ENCODE peak calls at places on chromosomes 12 and 14, in seven cellular contexts. M is endothelial cell of umbilical vein, E is brain microvascular endothelial cell, F is H9, U is transverse colon, Z is RWPE2, I is WTC11. W is an unnamed sample.

GRCh38 chr12:51683763-51684357 is 92.8 kb downstream of the SCN8A start:
- DNase-seq in Z (no peak), F (no peak), M (peak), E (no peak), U (peak), I (no peak), W (no peak)

GRCh38 chr12:45727994-45728624 is 1.4 kb upstream of the ARID2 start:
- DNase-seq in U (no peak), E (no peak), M (no peak), I (no peak), F (no peak), Z (no peak), W (peak)

GRCh38 chr14:69045857-69046351 is 66.8 kb upstream of the ACTN1 start:
- DNase-seq in I (no peak), M (peak), Z (no peak), U (no peak), E (no peak), F (no peak), W (no peak)

GRCh38 chr12:110175201-110175600 is 51.0 kb downstream of the IFT81 start:
- DNase-seq in U (no peak), I (no peak), F (no peak), E (no peak), Z (no peak), M (no peak), W (no peak)

GRCh38 chr12:91920276-91920675 is 225.4 kb downstream of the BTG1 start:
- DNase-seq in F (no peak), U (no peak), E (peak), M (peak), I (no peak), Z (no peak), W (no peak)

GRCh38 chr12:62003217-62003616 is 257.0 kb upstream of the USP15 start:
- DNase-seq in Z (no peak), U (no peak), F (no peak), M (no peak), E (no peak), I (no peak), W (no peak)

GRCh38 chr12:127984386-127985055 is 282.4 kb upstream of the TMEM132C start:
- DNase-seq in U (no peak), Z (no peak), M (no peak), F (no peak), I (no peak), E (peak), W (no peak)

GRCh38 chr12:52501490-52501889 is 8.4 kb upstream of the KRT6A start:
- DNase-seq in F (no peak), E (no peak), M (no peak), Z (no peak), I (no peak), U (no peak), W (no peak)

GRCh38 chr12:121400332-121401139 is 618 bp downstream of the RNF34 start:
- DNase-seq in U (peak), M (peak), Z (peak), F (peak), E (peak), I (peak), W (peak)

GRCh38 chr12:106428379-106428778 is 70.8 kb downstream of the POLR3B start:
- DNase-seq in F (no peak), M (peak), U (no peak), E (no peak), Z (no peak), I (no peak), W (no peak)

GRCh38 chr12:93783827-93784226 is 106.7 kb downstream of the CRADD start:
- DNase-seq in Z (no peak), E (no peak), U (no peak), I (no peak), M (peak), F (no peak), W (no peak)

GRCh38 chr12:77644915-77645605 is 185.6 kb upstream of the NAV3 start:
- DNase-seq in F (no peak), U (no peak), Z (no peak), M (no peak), E (no peak), I (no peak), W (no peak)

GRCh38 chr12:18461738-18462137 is 200.4 kb downstream of the PIK3C2G start:
- DNase-seq in U (no peak), E (no peak), I (no peak), M (peak), Z (no peak), F (no peak), W (no peak)

GRCh38 chr12:18552829-18553228 is 185.0 kb downstream of the PLCZ1 start:
- DNase-seq in F (no peak), I (no peak), U (no peak), M (no peak), Z (no peak), E (no peak), W (no peak)

GRCh38 chr14:75821828-75822521 is 159.8 kb downstream of the TGFB3 start:
- DNase-seq in F (no peak), Z (no peak), E (no peak), M (no peak), U (no peak), I (no peak), W (no peak)

GRCh38 chr14:68448379-68448778 is 344.5 kb downstream of the ZFP36L1 start:
- DNase-seq in M (no peak), E (no peak), I (no peak), Z (no peak), U (no peak), F (no peak), W (no peak)

GRCh38 chr14:42911642-42912041 is 1305.0 kb downstream of the LRFN5 start:
- DNase-seq in Z (no peak), M (no peak), U (no peak), E (no peak), I (no peak), F (no peak), W (no peak)

GRCh38 chr12:47155457-47156166 is 75.9 kb upstream of the AMIGO2 start:
- DNase-seq in Z (no peak), F (no peak), U (no peak), M (no peak), I (no peak), E (peak), W (no peak)

GRCh38 chr12:84772281-84772680 is 140.3 kb downstream of the SLC6A15 start:
- DNase-seq in U (no peak), I (no peak), M (no peak), Z (no peak), E (no peak), F (no peak), W (no peak)

GRCh38 chr12:12592930-12593329 is 18.7 kb upstream of the CREBL2 start:
- DNase-seq in E (peak), U (no peak), I (no peak), Z (no peak), M (no peak), F (no peak), W (no peak)

GRCh38 chr12:98544741-98545140 is 29.4 kb downstream of the TMPO start:
- DNase-seq in E (no peak), Z (no peak), F (no peak), U (no peak), I (no peak), M (no peak), W (no peak)

GRCh38 chr14:61130512-61131260 is 149.6 kb downstream of the SLC38A6 start:
- DNase-seq in Z (no peak), U (no peak), M (no peak), F (no peak), E (no peak), I (no peak), W (no peak)

GRCh38 chr12:100077367-100077766 is 65.3 kb downstream of the BLTP3B start:
- DNase-seq in U (no peak), F (no peak), M (no peak), E (no peak), Z (no peak), I (no peak), W (no peak)

GRCh38 chr12:93624595-93625294 is 52.3 kb downstream of the SOCS2 start:
- DNase-seq in Z (no peak), E (peak), M (peak), I (no peak), F (peak), U (no peak), W (peak)

GRCh38 chr12:124861898-124862676 is 1.6 kb downstream of the SCARB1 start:
- DNase-seq in I (no peak), Z (no peak), F (no peak), M (no peak), E (no peak), U (no peak), W (no peak)

GRCh38 chr12:124862768-124863408 is 776 bp downstream of the SCARB1 start:
- DNase-seq in E (peak), U (peak), I (no peak), F (no peak), Z (no peak), M (peak), W (no peak)

GRCh38 chr12:124864326-124864752 is 675 bp upstream of the SCARB1 start:
- DNase-seq in Z (no peak), U (no peak), F (no peak), I (no peak), M (no peak), E (no peak), W (no peak)

GRCh38 chr12:124865728-124866127 is 2.1 kb upstream of the SCARB1 start:
- DNase-seq in M (no peak), Z (no peak), U (no peak), I (no peak), E (no peak), F (no peak), W (no peak)

GRCh38 chr12:124863409-124864325 is at the start of gene SCARB1:
- DNase-seq in M (peak), E (peak), I (peak), U (peak), F (peak), Z (peak), W (peak)
- TF ChIP-seq CTCF in M (peak), E (no peak), I (no peak), U (no peak), F (no peak), Z (no peak), W (no peak)

DNA sequence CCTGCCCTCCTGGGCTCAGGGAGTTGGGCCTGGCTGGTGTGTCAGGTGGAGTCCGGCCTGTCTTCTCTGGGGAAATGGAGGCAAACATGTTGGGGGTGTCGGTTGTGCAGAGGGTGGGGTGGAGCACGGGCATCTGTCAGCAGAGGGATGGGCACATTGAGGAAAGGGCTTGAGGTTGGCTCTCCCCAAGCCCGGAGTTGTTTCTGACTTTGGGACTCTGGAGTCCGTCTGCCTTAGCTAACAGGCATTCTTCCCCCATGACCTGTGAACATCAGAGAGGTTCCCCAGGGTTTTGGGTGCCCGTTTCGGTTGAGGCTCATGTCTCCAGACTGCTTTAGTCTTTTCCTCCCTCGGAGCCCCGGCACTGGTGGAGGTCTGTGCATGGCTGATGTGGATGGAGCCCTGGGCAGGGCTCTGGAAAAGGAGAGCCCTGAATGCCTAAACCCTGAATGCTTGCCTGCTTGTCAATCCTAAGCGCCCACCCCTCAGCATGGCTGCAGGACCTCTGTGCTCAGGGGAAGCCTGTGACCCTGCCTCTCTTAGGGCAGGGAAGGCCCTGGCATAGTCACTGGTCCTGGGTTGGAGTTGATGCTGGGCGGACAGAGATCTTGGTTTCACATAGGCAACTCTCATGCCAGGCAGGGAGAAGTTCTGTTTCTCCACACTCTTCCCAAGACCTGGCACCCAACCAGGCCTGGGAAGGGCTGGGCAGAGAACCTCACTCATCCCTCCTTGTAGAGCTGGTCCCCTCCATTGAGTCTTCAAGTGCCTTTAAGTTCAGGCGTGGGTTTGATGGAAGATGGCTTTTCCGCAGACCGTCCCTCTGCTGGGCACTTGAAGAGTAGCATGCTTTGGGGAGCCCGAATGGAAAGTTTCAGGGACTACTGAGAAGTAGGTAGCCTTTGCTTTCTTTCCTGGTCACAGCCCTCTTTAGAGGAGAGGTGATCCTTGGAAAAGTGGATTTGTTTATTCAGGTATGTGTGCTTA is 13.0 kb downstream of the NYNRIN start:
- DNase-seq in E (peak), F (peak), U (no peak), Z (no peak), I (peak), M (peak), W (peak)
- TF ChIP-seq CTCF in E (peak), F (peak), U (peak), Z (peak), I (peak), M (peak), W (peak)

GRCh38 chr12:79934309-79935020 is 432 bp downstream of the PPP1R12A start:
- DNase-seq in Z (peak), I (peak), E (peak), U (no peak), M (no peak), F (peak), W (peak)

GRCh38 chr12:79936670-79937069 is 1.8 kb upstream of the PPP1R12A start:
- DNase-seq in E (no peak), M (peak), F (no peak), Z (no peak), U (no peak), I (no peak), W (no peak)

GRCh38 chr12:79933580-79934264 is 1.2 kb downstream of the PPP1R12A start:
- DNase-seq in E (peak), I (no peak), U (peak), Z (no peak), M (peak), F (no peak), W (no peak)

GRCh38 chr12:79935624-79936040 is 735 bp upstream of the PPP1R12A start:
- DNase-seq in I (no peak), F (no peak), E (no peak), M (no peak), U (peak), Z (no peak), W (no peak)

DNA sequence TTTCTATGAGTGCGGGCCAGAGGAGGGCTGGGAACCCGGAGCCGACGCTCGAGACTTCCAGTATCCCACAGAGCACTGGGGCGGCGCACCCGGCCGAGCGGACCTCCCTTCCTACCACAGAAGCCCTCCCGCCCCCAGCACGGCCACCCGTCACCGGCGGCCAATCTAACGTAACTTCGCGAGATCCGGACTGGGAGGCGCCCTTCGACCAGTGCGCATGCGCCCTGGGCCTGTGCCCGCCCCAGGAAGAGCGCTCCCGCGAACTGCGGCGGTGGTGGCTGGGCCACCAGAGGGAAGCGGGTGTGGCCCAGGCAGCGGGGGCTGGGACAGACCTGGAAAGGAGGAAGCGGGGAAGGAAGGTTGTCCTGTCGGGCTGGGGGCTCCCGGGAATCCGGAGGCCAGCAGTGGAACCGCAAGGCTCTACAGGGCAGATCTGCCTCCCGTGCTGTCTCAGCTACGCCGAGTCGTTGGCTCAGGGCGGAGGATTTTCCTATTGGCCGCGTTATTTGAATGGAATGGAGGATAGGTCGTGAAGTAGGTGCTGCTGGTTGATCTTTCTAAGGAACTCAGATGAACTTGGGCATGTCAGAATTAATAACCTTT is at the start of gene PPP1R12A:
- DNase-seq in M (peak), I (peak), F (peak), E (peak), Z (peak), U (peak), W (peak)
- TF ChIP-seq CTCF in M (peak), I (no peak), F (no peak), E (peak), Z (no peak), U (peak), W (no peak)

DNA sequence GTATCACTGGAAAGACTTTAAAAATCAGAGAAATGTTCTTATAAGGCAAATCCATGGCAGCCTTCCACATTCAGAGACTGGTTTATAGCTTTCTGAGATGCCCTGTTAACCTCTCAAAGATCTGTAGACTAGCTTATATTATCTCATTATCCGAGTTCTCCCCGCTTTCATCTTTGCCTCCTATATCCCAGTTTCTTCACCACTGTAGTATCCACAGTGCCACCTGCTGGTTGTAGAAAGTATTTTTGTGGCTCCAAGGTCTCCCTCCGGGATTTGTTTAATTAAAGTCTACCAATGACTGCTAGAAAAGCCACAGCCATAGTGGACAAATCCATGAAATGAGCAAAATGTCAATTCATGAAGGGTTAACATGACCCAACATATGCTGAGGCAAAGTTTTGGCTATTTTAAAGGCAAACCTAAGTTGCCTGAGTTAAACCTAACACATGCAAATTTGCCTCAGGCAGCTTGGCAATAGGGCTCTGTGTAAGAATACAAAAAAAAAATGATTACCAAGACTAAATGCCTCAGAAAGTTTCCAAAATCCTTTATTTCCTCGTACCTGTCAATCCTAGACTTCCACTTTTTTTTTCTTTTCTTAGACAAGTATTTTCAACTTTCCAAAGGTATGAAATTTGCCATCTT is 218.8 kb upstream of the BMP4 start:
- DNase-seq in U (peak), F (peak), Z (no peak), M (peak), I (peak), E (peak), W (peak)
- TF ChIP-seq CTCF in U (peak), F (peak), Z (peak), M (peak), I (peak), E (peak), W (peak)

GRCh38 chr14:70045715-70046535 is 142.8 kb downstream of the SLC8A3 start:
- DNase-seq in I (peak), Z (no peak), M (peak), F (peak), E (peak), U (peak), W (peak)
- TF ChIP-seq CTCF in I (peak), Z (peak), M (peak), F (peak), E (peak), U (peak), W (peak)

DNA sequence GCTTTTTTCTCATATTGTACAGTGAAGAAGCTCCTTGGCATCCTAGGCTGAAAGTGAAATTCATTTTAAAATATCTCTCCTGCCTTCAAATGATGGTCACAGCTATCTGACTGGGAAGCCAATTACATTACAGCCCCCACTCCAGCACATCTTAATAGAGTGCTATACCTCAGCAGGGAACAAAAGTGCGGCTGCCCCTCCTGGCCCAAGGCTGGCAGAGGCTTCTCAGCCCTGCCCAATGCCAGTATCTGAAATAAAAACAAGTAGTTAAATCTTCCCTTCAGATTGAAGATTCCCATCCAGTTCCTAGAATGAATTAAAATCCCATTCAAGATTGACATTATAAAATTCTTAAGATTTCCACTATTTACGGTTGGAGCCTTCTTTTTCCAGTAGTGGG is 54.9 kb upstream of the GNG2 start:
- DNase-seq in E (no peak), F (no peak), I (no peak), M (no peak), U (no peak), Z (no peak), W (no peak)
- TF ChIP-seq CTCF in E (peak), F (peak), I (no peak), M (no peak), U (no peak), Z (no peak), W (no peak)

DNA sequence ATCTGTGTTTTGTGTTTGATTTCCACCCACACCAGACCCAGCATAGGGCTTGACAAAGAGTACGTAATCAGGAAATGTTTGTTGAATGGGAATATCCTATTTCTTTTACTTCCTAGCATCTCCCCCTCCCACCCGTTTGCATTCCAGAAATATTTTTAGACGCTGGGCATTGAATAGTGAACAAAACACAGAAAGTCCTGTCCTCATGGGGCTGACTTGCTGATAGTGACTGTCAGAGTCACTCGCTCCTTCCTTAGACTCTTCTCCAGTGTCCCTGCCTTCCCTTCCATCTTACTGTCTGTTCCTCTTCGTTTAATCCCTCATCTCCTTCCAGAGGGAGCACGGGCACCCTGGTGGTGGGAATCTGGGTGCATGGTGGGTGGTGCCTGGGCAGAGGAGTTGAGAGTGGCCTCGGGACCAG is 53.6 kb downstream of the SLC25A47 start:
- DNase-seq in E (no peak), U (no peak), M (no peak), Z (no peak), I (no peak), F (no peak), W (no peak)
- TF ChIP-seq CTCF in E (peak), U (peak), M (no peak), Z (no peak), I (no peak), F (peak), W (no peak)

GRCh38 chr12:79515526-79515935 is 175.2 kb downstream of the PAWR start:
- DNase-seq in M (no peak), E (no peak), U (no peak), I (no peak), F (no peak), Z (no peak), W (no peak)

GRCh38 chr12:79514730-79515525 is 175.8 kb downstream of the PAWR start:
- DNase-seq in I (no peak), E (no peak), M (peak), Z (no peak), F (no peak), U (no peak), W (no peak)

GRCh38 chr12:79508622-79509021 is 182.1 kb downstream of the PAWR start:
- DNase-seq in I (no peak), E (no peak), F (no peak), Z (no peak), M (no peak), U (no peak), W (no peak)

GRCh38 chr12:79517363-79517762 is 173.4 kb downstream of the PAWR start:
- DNase-seq in F (no peak), U (no peak), Z (no peak), E (no peak), I (no peak), M (no peak), W (no peak)

GRCh38 chr12:79512068-79512467 is 178.7 kb downstream of the PAWR start:
- DNase-seq in E (no peak), U (no peak), I (peak), M (no peak), Z (no peak), F (peak), W (no peak)
- TF ChIP-seq CTCF in E (peak), U (no peak), I (peak), M (no peak), Z (peak), F (peak), W (no peak)